ENCODE peak calls at places on chromosomes 2 and 18, in four cellular contexts. R is K562, G is tibial nerve, E is A549. U is an unnamed sample.

GRCh38 chr18:36428431-36429029 is 131.0 kb downstream of the FHOD3 start:
- DNase-seq in R (no peak), G (no peak), E (no peak), U (no peak)

GRCh38 chr2:109046925-109047508 is 58.0 kb upstream of the EDAR start:
- DNase-seq in G (no peak), R (no peak), E (no peak), U (no peak)

GRCh38 chr2:71830497-71831207 is 317.0 kb downstream of the CYP26B1 start:
- DNase-seq in R (no peak), G (no peak), E (no peak), U (no peak)

GRCh38 chr18:10060469-10060782 is 146.6 kb downstream of the VAPA start:
- DNase-seq in E (no peak), G (no peak), R (no peak), U (no peak)

GRCh38 chr2:149134335-149134923 is 95.9 kb downstream of the LYPD6B start:
- DNase-seq in G (no peak), E (no peak), R (no peak), U (no peak)

GRCh38 chr2:180124273-180124881 is 117.3 kb upstream of the CWC22 start:
- DNase-seq in E (peak), G (peak), R (peak), U (no peak)

GRCh38 chr2:54360055-54360792 is 95.9 kb upstream of the SPTBN1 start:
- DNase-seq in E (no peak), G (peak), R (no peak), U (no peak)

GRCh38 chr2:233824373-233824772 is 30.0 kb downstream of the HJURP start:
- DNase-seq in E (no peak), R (no peak), G (no peak), U (peak)

GRCh38 chr2:233456934-233457333 is 102.6 kb downstream of the DGKD start:
- DNase-seq in E (no peak), G (no peak), R (no peak), U (no peak)

GRCh38 chr2:86790134-86790827 is 432 bp downstream of the CD8A start:
- DNase-seq in G (no peak), E (no peak), R (no peak), U (no peak)

GRCh38 chr2:48397846-48398245 is 132.1 kb upstream of the STON1 start:
- DNase-seq in E (no peak), R (no peak), G (no peak), U (no peak)

GRCh38 chr2:136305517-136306192 is 187.7 kb upstream of the CXCR4 start:
- DNase-seq in E (no peak), G (no peak), R (no peak), U (no peak)

GRCh38 chr18:2348003-2348402 is 223.3 kb downstream of the METTL4 start:
- DNase-seq in E (no peak), G (no peak), R (no peak), U (no peak)

GRCh38 chr2:200702646-200703118 is 109.0 kb upstream of the BZW1 start:
- DNase-seq in G (no peak), E (no peak), R (no peak), U (no peak)

GRCh38 chr2:188114014-188114413 is 177.7 kb upstream of the GULP1 start:
- DNase-seq in R (no peak), E (no peak), G (no peak), U (no peak)

GRCh38 chr2:167929461-167929860 is 317.9 kb downstream of the STK39 start:
- DNase-seq in E (no peak), R (no peak), G (no peak), U (no peak)
- H3K4me3 ChIP-seq in E (no peak), R (no peak), G (no peak), U (no peak)

GRCh38 chr2:31190188-31190587 is 27.1 kb downstream of the CAPN14 start:
- DNase-seq in R (no peak), G (no peak), E (no peak), U (no peak)

GRCh38 chr2:31189141-31189540 is 28.2 kb downstream of the CAPN14 start:
- DNase-seq in E (no peak), G (no peak), R (no peak), U (no peak)

GRCh38 chr2:31191931-31192330 is 25.4 kb downstream of the CAPN14 start:
- DNase-seq in G (no peak), E (no peak), R (no peak), U (no peak)

GRCh38 chr2:31187166-31187565 is 30.1 kb downstream of the CAPN14 start:
- DNase-seq in E (no peak), R (no peak), G (no peak), U (no peak)

GRCh38 chr2:31188141-31188540 is 29.2 kb downstream of the CAPN14 start:
- DNase-seq in G (no peak), E (no peak), R (no peak), U (no peak)
- TF ChIP-seq EP300 in G (no peak), E (no peak), R (no peak), U (no peak)

GRCh38 chr2:20755132-20755800 is 67.6 kb downstream of the LDAH start:
- DNase-seq in R (no peak), G (no peak), E (no peak), U (no peak)
- TF ChIP-seq POLR2A in R (no peak), G (no peak), E (no peak), U (no peak)

GRCh38 chr18:62510744-62511143 is 12.1 kb upstream of the ZCCHC2 start:
- DNase-seq in E (no peak), R (no peak), G (no peak), U (no peak)

GRCh38 chr18:62500966-62501591 is 21.7 kb upstream of the ZCCHC2 start:
- DNase-seq in E (no peak), R (no peak), G (no peak), U (no peak)

GRCh38 chr18:62509779-62510178 is 13.0 kb upstream of the ZCCHC2 start:
- DNase-seq in G (no peak), R (no peak), E (no peak), U (no peak)

GRCh38 chr18:62505669-62506494 is 16.9 kb upstream of the ZCCHC2 start:
- DNase-seq in R (no peak), E (no peak), G (no peak), U (no peak)

DNA sequence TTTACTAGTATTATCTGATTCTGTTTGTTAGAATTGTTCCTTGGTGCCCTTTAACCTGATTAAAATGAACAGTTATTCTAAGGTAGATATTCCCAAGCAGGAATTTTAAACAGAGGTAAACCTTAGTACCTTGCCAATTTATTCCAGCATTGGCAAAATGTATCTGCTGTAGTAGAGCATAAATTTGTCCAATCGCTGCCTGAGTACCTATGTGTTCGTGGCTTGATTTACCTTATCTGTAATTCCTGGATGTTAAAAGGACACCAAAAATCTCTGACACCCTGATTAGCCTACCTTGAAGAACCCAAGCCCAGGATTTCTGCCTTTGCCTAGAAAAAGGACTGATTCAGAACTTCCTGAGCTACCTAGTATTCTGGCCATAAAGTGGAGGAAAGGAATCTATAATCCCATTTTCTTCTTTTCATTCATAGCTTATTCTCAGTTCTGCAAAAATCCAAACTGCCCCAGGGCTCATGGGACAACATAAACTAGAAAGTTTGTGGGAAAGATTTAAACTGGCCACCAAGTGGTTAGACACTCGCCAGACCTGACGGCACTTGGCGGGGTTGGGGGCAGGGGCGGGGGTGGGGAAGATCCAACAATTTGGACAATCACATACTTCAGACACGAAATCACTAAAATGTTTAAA is 16.2 kb upstream of the ZCCHC2 start:
- DNase-seq in R (no peak), G (no peak), E (no peak), U (no peak)
- H3K4me3 ChIP-seq in R (peak), G (peak), E (peak), U (no peak)

U was measured in transverse colon.